ENCODE peak calls at places on chromosomes 6 and 20, in six cellular contexts. One of them, this sample, is unnamed.

GRCh38 chr6:55101157-55101556 is 73.2 kb upstream of the HCRTR2 start:
- DNase-seq in H1: no peak
- DNase-seq in transverse colon: no peak
- DNase-seq in HCT116: no peak
- DNase-seq in prostate gland: no peak
- DNase-seq in suprapubic skin: no peak
- DNase-seq in this sample: no peak

GRCh38 chr6:166570929-166571699 is 15.4 kb downstream of the RAMACL start:
- DNase-seq in prostate gland: no peak
- DNase-seq in H1: no peak
- DNase-seq in transverse colon: no peak
- DNase-seq in HCT116: no peak
- DNase-seq in suprapubic skin: no peak
- DNase-seq in this sample: no peak

GRCh38 chr6:52724041-52724405 is 39.3 kb downstream of the GSTA2 start:
- DNase-seq in H1: no peak
- DNase-seq in suprapubic skin: no peak
- DNase-seq in prostate gland: no peak
- DNase-seq in transverse colon: no peak
- DNase-seq in HCT116: no peak
- DNase-seq in this sample: no peak

GRCh38 chr6:145669627-145670034 is 65.7 kb downstream of the EPM2A start:
- DNase-seq in HCT116: no peak
- DNase-seq in transverse colon: no peak
- DNase-seq in H1: no peak
- DNase-seq in prostate gland: no peak
- DNase-seq in suprapubic skin: no peak
- DNase-seq in this sample: no peak

GRCh38 chr6:74551896-74552295 is 654.0 kb downstream of the COL12A1 start:
- DNase-seq in transverse colon: no peak
- DNase-seq in prostate gland: no peak
- DNase-seq in HCT116: no peak
- DNase-seq in suprapubic skin: no peak
- DNase-seq in H1: no peak
- DNase-seq in this sample: no peak

GRCh38 chr6:119024111-119024510 is 54.4 kb downstream of the FAM184A start:
- DNase-seq in H1: no peak
- DNase-seq in HCT116: no peak
- DNase-seq in suprapubic skin: no peak
- DNase-seq in prostate gland: no peak
- DNase-seq in transverse colon: no peak
- DNase-seq in this sample: no peak

GRCh38 chr6:56349196-56349595 is 101.8 kb upstream of the COL21A1 start:
- DNase-seq in H1: no peak
- DNase-seq in HCT116: no peak
- DNase-seq in transverse colon: no peak
- DNase-seq in prostate gland: no peak
- DNase-seq in suprapubic skin: no peak
- DNase-seq in this sample: no peak

GRCh38 chr6:70414813-70415212 is 1.5 kb downstream of the FAM135A start:
- DNase-seq in transverse colon: no peak
- DNase-seq in H1: no peak
- DNase-seq in HCT116: no peak
- DNase-seq in prostate gland: no peak
- DNase-seq in suprapubic skin: no peak
- DNase-seq in this sample: no peak

GRCh38 chr6:54910326-54910952 is 63.9 kb downstream of the FAM83B start:
- DNase-seq in transverse colon: peak; percentile 46
- DNase-seq in suprapubic skin: no peak
- DNase-seq in HCT116: no peak
- DNase-seq in H1: no peak
- DNase-seq in prostate gland: no peak
- DNase-seq in this sample: no peak

GRCh38 chr6:75130784-75131183 is 75.1 kb downstream of the COL12A1 start:
- DNase-seq in transverse colon: no peak
- DNase-seq in H1: no peak
- DNase-seq in suprapubic skin: no peak
- DNase-seq in prostate gland: no peak
- DNase-seq in HCT116: no peak
- DNase-seq in this sample: no peak

GRCh38 chr6:11650711-11651110 is 113.2 kb downstream of the TMEM170B start:
- DNase-seq in suprapubic skin: no peak
- DNase-seq in prostate gland: no peak
- DNase-seq in H1: no peak
- DNase-seq in HCT116: no peak
- DNase-seq in transverse colon: no peak
- DNase-seq in this sample: no peak

GRCh38 chr6:3777695-3778461 is 26.4 kb upstream of the PXDC1 start:
- DNase-seq in transverse colon: no peak
- DNase-seq in suprapubic skin: peak; percentile 66
- DNase-seq in prostate gland: no peak
- DNase-seq in HCT116: no peak
- DNase-seq in H1: no peak
- DNase-seq in this sample: no peak

GRCh38 chr20:36792422-36792821 is 18.9 kb upstream of the DSN1 start:
- DNase-seq in transverse colon: no peak
- DNase-seq in prostate gland: peak; percentile 31
- DNase-seq in suprapubic skin: no peak
- DNase-seq in HCT116: peak; percentile 57
- DNase-seq in H1: peak; percentile 56
- DNase-seq in this sample: peak; percentile 70

GRCh38 chr6:101830501-101831031 is 437.1 kb downstream of the GRIK2 start:
- DNase-seq in prostate gland: no peak
- DNase-seq in suprapubic skin: no peak
- DNase-seq in HCT116: no peak
- DNase-seq in H1: no peak
- DNase-seq in transverse colon: no peak
- DNase-seq in this sample: no peak

GRCh38 chr6:11828185-11828897 is 49.7 kb upstream of the ADTRP start:
- DNase-seq in H1: no peak
- DNase-seq in prostate gland: no peak
- DNase-seq in transverse colon: no peak
- DNase-seq in suprapubic skin: no peak
- DNase-seq in HCT116: no peak
- DNase-seq in this sample: no peak

GRCh38 chr6:69650703-69651102 is 146.1 kb downstream of the LMBRD1 start:
- DNase-seq in HCT116: no peak
- DNase-seq in H1: no peak
- DNase-seq in prostate gland: no peak
- DNase-seq in suprapubic skin: no peak
- DNase-seq in transverse colon: no peak
- DNase-seq in this sample: no peak

GRCh38 chr6:37878150-37878710 is 58.7 kb downstream of the ZFAND3 start:
- DNase-seq in H1: no peak
- DNase-seq in suprapubic skin: no peak
- DNase-seq in prostate gland: no peak
- DNase-seq in HCT116: no peak
- DNase-seq in transverse colon: no peak
- DNase-seq in this sample: no peak

GRCh38 chr6:146433881-146434741 is 109.5 kb upstream of the RAB32 start:
- DNase-seq in prostate gland: no peak
- DNase-seq in H1: no peak
- DNase-seq in suprapubic skin: no peak
- DNase-seq in HCT116: no peak
- DNase-seq in transverse colon: no peak
- DNase-seq in this sample: peak; percentile 52

GRCh38 chr6:160261120-160261450 is 2.5 kb upstream of the SLC22A2 start:
- DNase-seq in suprapubic skin: no peak
- DNase-seq in prostate gland: no peak
- DNase-seq in transverse colon: no peak
- DNase-seq in HCT116: no peak
- DNase-seq in H1: no peak
- DNase-seq in this sample: no peak

GRCh38 chr6:36769161-36769675 is 70.0 kb downstream of the CPNE5 start:
- DNase-seq in H1: peak; percentile 19
- DNase-seq in HCT116: no peak
- DNase-seq in transverse colon: no peak
- DNase-seq in prostate gland: no peak
- DNase-seq in suprapubic skin: no peak
- DNase-seq in this sample: no peak

GRCh38 chr6:57162516-57162915 is 9.6 kb upstream of the BAG2 start:
- DNase-seq in H1: no peak
- DNase-seq in suprapubic skin: no peak
- DNase-seq in HCT116: no peak
- DNase-seq in prostate gland: no peak
- DNase-seq in transverse colon: no peak
- DNase-seq in this sample: no peak

GRCh38 chr20:47847882-47848485 is 62.7 kb upstream of the SULF2 start:
- DNase-seq in suprapubic skin: no peak
- DNase-seq in transverse colon: no peak
- DNase-seq in HCT116: no peak
- DNase-seq in H1: no peak
- DNase-seq in prostate gland: no peak
- DNase-seq in this sample: no peak

GRCh38 chr6:47247227-47247797 is 62.4 kb downstream of the TNFRSF21 start:
- DNase-seq in HCT116: no peak
- DNase-seq in prostate gland: no peak
- DNase-seq in H1: no peak
- DNase-seq in suprapubic skin: no peak
- DNase-seq in transverse colon: no peak
- DNase-seq in this sample: peak; percentile 47

GRCh38 chr6:97469451-97469850 is 186.4 kb upstream of the MMS22L start:
- DNase-seq in HCT116: no peak
- DNase-seq in suprapubic skin: no peak
- DNase-seq in transverse colon: no peak
- DNase-seq in H1: no peak
- DNase-seq in prostate gland: no peak
- DNase-seq in this sample: no peak

GRCh38 chr6:97468981-97469380 is 186.0 kb upstream of the MMS22L start:
- DNase-seq in suprapubic skin: no peak
- DNase-seq in H1: no peak
- DNase-seq in transverse colon: no peak
- DNase-seq in HCT116: no peak
- DNase-seq in prostate gland: no peak
- DNase-seq in this sample: no peak

GRCh38 chr6:97470322-97470721 is 187.3 kb upstream of the MMS22L start:
- DNase-seq in HCT116: no peak
- DNase-seq in H1: no peak
- DNase-seq in suprapubic skin: no peak
- DNase-seq in prostate gland: no peak
- DNase-seq in transverse colon: no peak
- DNase-seq in this sample: peak; percentile 2

GRCh38 chr6:97473979-97474378 is 191.0 kb upstream of the MMS22L start:
- DNase-seq in H1: no peak
- DNase-seq in prostate gland: no peak
- DNase-seq in transverse colon: no peak
- DNase-seq in suprapubic skin: no peak
- DNase-seq in HCT116: no peak
- DNase-seq in this sample: no peak
- TF ChIP-seq POLR2AphosphoS5 in H1: no peak
- TF ChIP-seq POLR2AphosphoS5 in prostate gland: no peak
- TF ChIP-seq POLR2AphosphoS5 in transverse colon: no peak
- TF ChIP-seq POLR2AphosphoS5 in suprapubic skin: no peak
- TF ChIP-seq POLR2AphosphoS5 in HCT116: no peak
- TF ChIP-seq POLR2AphosphoS5 in this sample: no peak

GRCh38 chr6:32184084-32184640 is at the start of gene AGER:
- DNase-seq in transverse colon: no peak
- DNase-seq in H1: no peak
- DNase-seq in suprapubic skin: no peak
- DNase-seq in HCT116: no peak
- DNase-seq in prostate gland: no peak
- DNase-seq in this sample: peak; percentile 6
- TF ChIP-seq POLR2AphosphoS5 in transverse colon: no peak
- TF ChIP-seq POLR2AphosphoS5 in H1: no peak
- TF ChIP-seq POLR2AphosphoS5 in suprapubic skin: no peak
- TF ChIP-seq POLR2AphosphoS5 in HCT116: peak; percentile 47
- TF ChIP-seq POLR2AphosphoS5 in prostate gland: no peak
- TF ChIP-seq POLR2AphosphoS5 in this sample: no peak

GRCh38 chr6:72626126-72626525 is 4.3 kb downstream of the KCNQ5 start:
- DNase-seq in HCT116: no peak
- DNase-seq in H1: no peak
- DNase-seq in suprapubic skin: no peak
- DNase-seq in prostate gland: no peak
- DNase-seq in transverse colon: no peak
- DNase-seq in this sample: no peak
- TF ChIP-seq POLR2AphosphoS5 in HCT116: no peak
- TF ChIP-seq POLR2AphosphoS5 in H1: no peak
- TF ChIP-seq POLR2AphosphoS5 in suprapubic skin: no peak
- TF ChIP-seq POLR2AphosphoS5 in prostate gland: no peak
- TF ChIP-seq POLR2AphosphoS5 in transverse colon: no peak
- TF ChIP-seq POLR2AphosphoS5 in this sample: no peak

GRCh38 chr6:155509743-155510475 is 54.3 kb upstream of the NOX3 start:
- DNase-seq in transverse colon: no peak
- DNase-seq in HCT116: no peak
- DNase-seq in H1: no peak
- DNase-seq in suprapubic skin: no peak
- DNase-seq in prostate gland: no peak
- DNase-seq in this sample: no peak
- TF ChIP-seq POLR2AphosphoS5 in transverse colon: no peak
- TF ChIP-seq POLR2AphosphoS5 in HCT116: no peak
- TF ChIP-seq POLR2AphosphoS5 in H1: no peak
- TF ChIP-seq POLR2AphosphoS5 in suprapubic skin: no peak
- TF ChIP-seq POLR2AphosphoS5 in prostate gland: no peak
- TF ChIP-seq POLR2AphosphoS5 in this sample: no peak

This sample was measured in SK-N-SH.